ENCODE peak calls at places on chromosomes 11 and 22, in eight cellular contexts. One of them, this sample, is unnamed.

GRCh38 chr22:31826443-31826842 is 72.6 kb downstream of the DEPDC5 start:
- DNase-seq in PC-3: no peak
- DNase-seq in prostate gland: no peak
- DNase-seq in GM23338: no peak
- DNase-seq in H1: no peak
- DNase-seq in pancreas: no peak
- DNase-seq in CD4-positive, alpha-beta T cell: no peak
- DNase-seq in tibial nerve: no peak
- DNase-seq in this sample: no peak

GRCh38 chr11:110474578-110474977 is 44.8 kb downstream of the FDX1 start:
- DNase-seq in PC-3: no peak
- DNase-seq in prostate gland: no peak
- DNase-seq in GM23338: peak; percentile 41
- DNase-seq in H1: no peak
- DNase-seq in pancreas: no peak
- DNase-seq in CD4-positive, alpha-beta T cell: no peak
- DNase-seq in tibial nerve: no peak
- DNase-seq in this sample: no peak

GRCh38 chr22:50731811-50732624 is 6.0 kb upstream of the ACR start:
- DNase-seq in PC-3: peak; percentile 56
- DNase-seq in prostate gland: no peak
- DNase-seq in GM23338: peak; percentile 42
- DNase-seq in H1: peak; percentile 62
- DNase-seq in pancreas: peak; percentile 53
- DNase-seq in CD4-positive, alpha-beta T cell: peak; percentile 63
- DNase-seq in tibial nerve: no peak
- DNase-seq in this sample: peak; percentile 78

GRCh38 chr11:107576497-107577086 is 11.1 kb upstream of the ALKBH8 start:
- DNase-seq in PC-3: peak; percentile 87
- DNase-seq in prostate gland: no peak
- DNase-seq in GM23338: peak; percentile 74
- DNase-seq in H1: peak; percentile 72
- DNase-seq in pancreas: no peak
- DNase-seq in CD4-positive, alpha-beta T cell: peak; percentile 49
- DNase-seq in tibial nerve: peak; percentile 86
- DNase-seq in this sample: peak; percentile 83

GRCh38 chr11:123069878-123070821 is 8.2 kb upstream of the HSPA8 start:
- DNase-seq in PC-3: no peak
- DNase-seq in prostate gland: no peak
- DNase-seq in GM23338: no peak
- DNase-seq in H1: no peak
- DNase-seq in pancreas: no peak
- DNase-seq in CD4-positive, alpha-beta T cell: no peak
- DNase-seq in tibial nerve: no peak
- DNase-seq in this sample: no peak

GRCh38 chr11:9280655-9281301 is 15.6 kb upstream of the DENND5A start:
- DNase-seq in PC-3: peak; percentile 77
- DNase-seq in prostate gland: peak; percentile 69
- DNase-seq in GM23338: no peak
- DNase-seq in H1: peak; percentile 19
- DNase-seq in pancreas: no peak
- DNase-seq in CD4-positive, alpha-beta T cell: peak; percentile 42
- DNase-seq in tibial nerve: no peak
- DNase-seq in this sample: peak; percentile 50

GRCh38 chr11:99565333-99565732 is 544.6 kb downstream of the CNTN5 start:
- DNase-seq in PC-3: no peak
- DNase-seq in prostate gland: no peak
- DNase-seq in GM23338: no peak
- DNase-seq in H1: no peak
- DNase-seq in pancreas: no peak
- DNase-seq in CD4-positive, alpha-beta T cell: no peak
- DNase-seq in tibial nerve: no peak
- DNase-seq in this sample: no peak

GRCh38 chr11:4448995-4449394 is at the start of gene OR52K2:
- DNase-seq in PC-3: no peak
- DNase-seq in prostate gland: no peak
- DNase-seq in GM23338: no peak
- DNase-seq in H1: no peak
- DNase-seq in pancreas: no peak
- DNase-seq in CD4-positive, alpha-beta T cell: no peak
- DNase-seq in tibial nerve: no peak
- DNase-seq in this sample: no peak

GRCh38 chr11:22521226-22521625 is 104.4 kb downstream of the FANCF start:
- DNase-seq in PC-3: peak; percentile 57
- DNase-seq in prostate gland: no peak
- DNase-seq in GM23338: no peak
- DNase-seq in H1: no peak
- DNase-seq in pancreas: no peak
- DNase-seq in CD4-positive, alpha-beta T cell: no peak
- DNase-seq in tibial nerve: no peak
- DNase-seq in this sample: peak; percentile 68

GRCh38 chr11:94776351-94777321 is 8.5 kb downstream of the AMOTL1 start:
- DNase-seq in PC-3: peak; percentile 69
- DNase-seq in prostate gland: peak; percentile 40
- DNase-seq in GM23338: no peak
- DNase-seq in H1: no peak
- DNase-seq in pancreas: peak; percentile 50
- DNase-seq in CD4-positive, alpha-beta T cell: no peak
- DNase-seq in tibial nerve: no peak
- DNase-seq in this sample: no peak

GRCh38 chr11:118618115-118618990 is 10.9 kb downstream of the PHLDB1 start:
- DNase-seq in PC-3: peak; percentile 36
- DNase-seq in prostate gland: peak; percentile 52
- DNase-seq in GM23338: no peak
- DNase-seq in H1: no peak
- DNase-seq in pancreas: peak; percentile 42
- DNase-seq in CD4-positive, alpha-beta T cell: no peak
- DNase-seq in tibial nerve: peak; percentile 62
- DNase-seq in this sample: peak; percentile 88

GRCh38 chr11:31640611-31641010 is 131.0 kb downstream of the ELP4 start:
- DNase-seq in PC-3: no peak
- DNase-seq in prostate gland: no peak
- DNase-seq in GM23338: peak; percentile 17
- DNase-seq in H1: no peak
- DNase-seq in pancreas: no peak
- DNase-seq in CD4-positive, alpha-beta T cell: no peak
- DNase-seq in tibial nerve: no peak
- DNase-seq in this sample: no peak

GRCh38 chr11:46393759-46394158 is 2.2 kb upstream of the CHRM4 start:
- DNase-seq in PC-3: no peak
- DNase-seq in prostate gland: no peak
- DNase-seq in GM23338: no peak
- DNase-seq in H1: no peak
- DNase-seq in pancreas: no peak
- DNase-seq in CD4-positive, alpha-beta T cell: no peak
- DNase-seq in tibial nerve: no peak
- DNase-seq in this sample: no peak

GRCh38 chr11:92376146-92376599 is 151.6 kb downstream of the FAT3 start:
- DNase-seq in PC-3: no peak
- DNase-seq in prostate gland: no peak
- DNase-seq in GM23338: peak; percentile 27
- DNase-seq in H1: no peak
- DNase-seq in pancreas: no peak
- DNase-seq in CD4-positive, alpha-beta T cell: no peak
- DNase-seq in tibial nerve: no peak
- DNase-seq in this sample: no peak

DNA sequence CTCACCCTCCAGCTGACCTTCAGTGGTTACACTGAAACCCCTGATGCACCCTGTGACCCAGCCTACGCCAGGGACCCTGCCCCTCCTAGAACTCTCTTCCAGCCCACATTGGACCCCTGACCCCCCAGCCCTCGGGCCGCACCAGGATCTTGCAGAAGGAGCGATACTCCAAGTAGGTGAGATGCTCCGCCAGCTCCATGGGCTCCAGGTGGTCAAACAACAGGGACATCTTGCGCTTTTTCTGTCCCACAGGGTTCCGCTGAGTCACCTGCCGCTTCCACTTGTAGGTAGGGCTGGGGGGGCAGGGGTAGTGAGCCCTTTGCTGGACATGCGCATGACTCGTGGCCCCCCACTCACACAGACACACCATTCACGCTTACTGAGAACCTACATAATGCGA is 4.1 kb downstream of the RASGRP2 start:
- DNase-seq in PC-3: no peak
- DNase-seq in prostate gland: no peak
- DNase-seq in GM23338: no peak
- DNase-seq in H1: peak; percentile 49
- DNase-seq in pancreas: peak; percentile 24
- DNase-seq in CD4-positive, alpha-beta T cell: no peak
- DNase-seq in tibial nerve: no peak
- DNase-seq in this sample: no peak
- H3K27me3 ChIP-seq in PC-3: peaks cover 27% of the 10 kb centered on the region
- H3K27me3 ChIP-seq in prostate gland: no peaks in the 10 kb centered on the region
- H3K27me3 ChIP-seq in GM23338: peaks cover 34% of the 10 kb centered on the region
- H3K27me3 ChIP-seq in H1: peaks cover 31% of the 10 kb centered on the region
- H3K27me3 ChIP-seq in pancreas: no peaks in the 10 kb centered on the region
- H3K27me3 ChIP-seq in CD4-positive, alpha-beta T cell: no peaks in the 10 kb centered on the region
- H3K27me3 ChIP-seq in tibial nerve: no peaks in the 10 kb centered on the region
- H3K27me3 ChIP-seq in this sample: peaks cover 54% of the 10 kb centered on the region

GRCh38 chr11:2270322-2271076 is at the start of gene ASCL2:
- DNase-seq in PC-3: no peak
- DNase-seq in prostate gland: no peak
- DNase-seq in GM23338: peak; percentile 45
- DNase-seq in H1: no peak
- DNase-seq in pancreas: no peak
- DNase-seq in CD4-positive, alpha-beta T cell: no peak
- DNase-seq in tibial nerve: no peak
- DNase-seq in this sample: no peak

GRCh38 chr11:2267306-2267861 is 3.0 kb downstream of the ASCL2 start:
- DNase-seq in PC-3: no peak
- DNase-seq in prostate gland: peak; percentile 3
- DNase-seq in GM23338: no peak
- DNase-seq in H1: no peak
- DNase-seq in pancreas: no peak
- DNase-seq in CD4-positive, alpha-beta T cell: no peak
- DNase-seq in tibial nerve: no peak
- DNase-seq in this sample: no peak

GRCh38 chr11:2267871-2268825 is 2.2 kb downstream of the ASCL2 start:
- DNase-seq in PC-3: no peak
- DNase-seq in prostate gland: peak; percentile 6
- DNase-seq in GM23338: peak; percentile 15
- DNase-seq in H1: no peak
- DNase-seq in pancreas: peak; percentile 37
- DNase-seq in CD4-positive, alpha-beta T cell: no peak
- DNase-seq in tibial nerve: no peak
- DNase-seq in this sample: no peak

GRCh38 chr11:2269601-2270321 is 627 bp downstream of the ASCL2 start:
- DNase-seq in PC-3: peak; percentile 24
- DNase-seq in prostate gland: peak; percentile 75
- DNase-seq in GM23338: peak; percentile 78
- DNase-seq in H1: peak; percentile 76
- DNase-seq in pancreas: peak; percentile 52
- DNase-seq in CD4-positive, alpha-beta T cell: peak; percentile 31
- DNase-seq in tibial nerve: peak; percentile 30
- DNase-seq in this sample: peak; percentile 35

DNA sequence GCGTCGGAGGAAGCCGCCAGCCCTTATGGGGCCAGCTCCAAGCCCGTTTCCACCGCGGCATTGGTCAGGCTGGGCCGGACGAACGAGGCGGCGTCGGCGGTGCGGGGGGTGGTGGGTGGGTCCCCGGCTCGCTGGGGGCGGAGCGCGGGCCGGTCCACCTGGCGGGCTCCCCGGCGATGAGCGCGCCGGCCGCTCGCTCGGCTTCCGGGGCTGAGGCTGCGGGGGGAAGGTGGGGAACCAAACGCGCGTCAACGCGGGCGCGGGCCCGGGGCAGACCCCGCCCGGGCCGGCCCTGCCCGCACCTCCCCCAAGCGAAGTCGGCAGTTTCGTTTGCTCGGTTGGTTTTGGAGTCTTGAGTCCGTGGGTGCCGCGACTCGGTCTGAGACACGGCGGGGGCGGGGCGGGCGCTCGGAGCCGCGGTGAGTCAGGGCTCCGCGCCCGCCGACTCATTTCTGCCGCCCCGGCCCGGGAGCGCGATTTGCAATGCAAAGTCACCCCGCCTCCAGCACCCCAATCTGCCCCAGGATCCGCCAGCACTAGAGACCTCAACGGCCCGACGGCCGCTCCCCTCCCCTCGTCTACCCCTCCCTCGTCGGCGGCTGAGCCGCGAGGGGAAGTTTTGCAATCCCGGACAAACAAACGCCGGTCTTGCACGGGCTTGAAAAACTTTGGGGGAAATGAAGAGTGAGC is 1.3 kb downstream of the ASCL2 start:
- DNase-seq in PC-3: peak; percentile 62
- DNase-seq in prostate gland: peak; percentile 72
- DNase-seq in GM23338: peak; percentile 76
- DNase-seq in H1: peak; percentile 71
- DNase-seq in pancreas: peak; percentile 68
- DNase-seq in CD4-positive, alpha-beta T cell: peak; percentile 16
- DNase-seq in tibial nerve: peak; percentile 23
- DNase-seq in this sample: peak; percentile 47
- H3K27me3 ChIP-seq in PC-3: peaks cover 4% of the 10 kb centered on the region
- H3K27me3 ChIP-seq in prostate gland: no peaks in the 10 kb centered on the region
- H3K27me3 ChIP-seq in GM23338: peaks cover 70% of the 10 kb centered on the region
- H3K27me3 ChIP-seq in H1: peaks cover 90% of the 10 kb centered on the region
- H3K27me3 ChIP-seq in pancreas: no peaks in the 10 kb centered on the region
- H3K27me3 ChIP-seq in CD4-positive, alpha-beta T cell: peaks cover 35% of the 10 kb centered on the region
- H3K27me3 ChIP-seq in tibial nerve: no peaks in the 10 kb centered on the region
- H3K27me3 ChIP-seq in this sample: peaks cover 25% of the 10 kb centered on the region

GRCh38 chr22:22079404-22080148 is 97.0 kb upstream of the TOP3B start:
- DNase-seq in PC-3: no peak
- DNase-seq in prostate gland: no peak
- DNase-seq in GM23338: no peak
- DNase-seq in H1: no peak
- DNase-seq in pancreas: no peak
- DNase-seq in CD4-positive, alpha-beta T cell: no peak
- DNase-seq in tibial nerve: no peak
- DNase-seq in this sample: no peak
- H3K27me3 ChIP-seq in PC-3: peaks cover 7% of the 10 kb centered on the region
- H3K27me3 ChIP-seq in prostate gland: no peaks in the 10 kb centered on the region
- H3K27me3 ChIP-seq in GM23338: peaks cover 100% of the 10 kb centered on the region
- H3K27me3 ChIP-seq in H1: peaks cover 100% of the 10 kb centered on the region
- H3K27me3 ChIP-seq in pancreas: no peaks in the 10 kb centered on the region
- H3K27me3 ChIP-seq in CD4-positive, alpha-beta T cell: no peaks in the 10 kb centered on the region
- H3K27me3 ChIP-seq in tibial nerve: no peaks in the 10 kb centered on the region
- H3K27me3 ChIP-seq in this sample: no peaks in the 10 kb centered on the region

GRCh38 chr11:17469998-17470397 is 6.6 kb downstream of the ABCC8 start:
- DNase-seq in PC-3: no peak
- DNase-seq in prostate gland: no peak
- DNase-seq in GM23338: no peak
- DNase-seq in H1: no peak
- DNase-seq in pancreas: no peak
- DNase-seq in CD4-positive, alpha-beta T cell: no peak
- DNase-seq in tibial nerve: no peak
- DNase-seq in this sample: no peak

GRCh38 chr11:17471501-17471900 is 5.1 kb downstream of the ABCC8 start:
- DNase-seq in PC-3: peak; percentile 16
- DNase-seq in prostate gland: no peak
- DNase-seq in GM23338: no peak
- DNase-seq in H1: no peak
- DNase-seq in pancreas: no peak
- DNase-seq in CD4-positive, alpha-beta T cell: no peak
- DNase-seq in tibial nerve: no peak
- DNase-seq in this sample: no peak

GRCh38 chr11:17472467-17472866 is 4.2 kb downstream of the ABCC8 start:
- DNase-seq in PC-3: no peak
- DNase-seq in prostate gland: no peak
- DNase-seq in GM23338: no peak
- DNase-seq in H1: no peak
- DNase-seq in pancreas: no peak
- DNase-seq in CD4-positive, alpha-beta T cell: no peak
- DNase-seq in tibial nerve: no peak
- DNase-seq in this sample: no peak

GRCh38 chr11:17475666-17476316 is 854 bp downstream of the ABCC8 start:
- DNase-seq in PC-3: no peak
- DNase-seq in prostate gland: no peak
- DNase-seq in GM23338: peak; percentile 57
- DNase-seq in H1: no peak
- DNase-seq in pancreas: no peak
- DNase-seq in CD4-positive, alpha-beta T cell: no peak
- DNase-seq in tibial nerve: no peak
- DNase-seq in this sample: no peak

GRCh38 chr11:17473071-17473744 is 3.4 kb downstream of the ABCC8 start:
- DNase-seq in PC-3: peak; percentile 56
- DNase-seq in prostate gland: no peak
- DNase-seq in GM23338: peak; percentile 95
- DNase-seq in H1: peak; percentile 73
- DNase-seq in pancreas: no peak
- DNase-seq in CD4-positive, alpha-beta T cell: no peak
- DNase-seq in tibial nerve: no peak
- DNase-seq in this sample: no peak
- H3K27me3 ChIP-seq in PC-3: peaks cover 48% of the 10 kb centered on the region
- H3K27me3 ChIP-seq in prostate gland: no peaks in the 10 kb centered on the region
- H3K27me3 ChIP-seq in GM23338: peaks cover 47% of the 10 kb centered on the region
- H3K27me3 ChIP-seq in H1: peaks cover 47% of the 10 kb centered on the region
- H3K27me3 ChIP-seq in pancreas: no peaks in the 10 kb centered on the region
- H3K27me3 ChIP-seq in CD4-positive, alpha-beta T cell: peaks cover 35% of the 10 kb centered on the region
- H3K27me3 ChIP-seq in tibial nerve: no peaks in the 10 kb centered on the region
- H3K27me3 ChIP-seq in this sample: peaks cover 79% of the 10 kb centered on the region